ENCODE peak calls at places on chromosomes 7 and 10, in eight cellular contexts. T is tibial nerve, I is cardiac fibroblast, K is fibroblast of lung, Q is PC-9, V is fibroblast of mammary gland, B is hepatocyte, X is psoas muscle. G is an unnamed sample.

GRCh38 chr10:11759347-11759746 is 17.2 kb downstream of the ECHDC3 start:
- DNase-seq in T (no peak), I (no peak), K (no peak), Q (no peak), V (no peak), B (no peak), X (no peak), G (no peak)

GRCh38 chr10:94407668-94408067 is 5.3 kb downstream of the TBC1D12 start:
- DNase-seq in T (no peak), I (no peak), K (no peak), Q (no peak), V (peak), B (no peak), X (no peak), G (no peak)

GRCh38 chr10:71302874-71303568 is 16.0 kb upstream of the SLC29A3 start:
- DNase-seq in T (peak), I (peak), K (peak), Q (peak), V (peak), B (peak), X (no peak), G (no peak)

GRCh38 chr10:102055647-102056419 is at the start of gene ARMH3:
- DNase-seq in T (peak), I (peak), K (peak), Q (peak), V (peak), B (peak), X (peak), G (peak)

GRCh38 chr7:150435047-150435389 is 15.4 kb upstream of the GIMAP8 start:
- DNase-seq in T (no peak), I (no peak), K (no peak), Q (no peak), V (no peak), B (no peak), X (no peak), G (no peak)

GRCh38 chr10:128978211-128978610 is 488.8 kb upstream of the MGMT start:
- DNase-seq in T (no peak), I (no peak), K (no peak), Q (no peak), V (no peak), B (no peak), X (no peak), G (no peak)

GRCh38 chr10:96588060-96588554 is 1.3 kb upstream of the TM9SF3 start:
- DNase-seq in T (no peak), I (no peak), K (no peak), Q (no peak), V (no peak), B (no peak), X (no peak), G (no peak)

GRCh38 chr10:97407211-97407951 is 6.2 kb upstream of the RRP12 start:
- DNase-seq in T (peak), I (peak), K (peak), Q (peak), V (peak), B (peak), X (no peak), G (no peak)

GRCh38 chr10:42943025-42943818 is 133.6 kb upstream of the RET start:
- DNase-seq in T (no peak), I (no peak), K (no peak), Q (no peak), V (no peak), B (no peak), X (no peak), G (peak)

GRCh38 chr10:70034252-70034651 is 18.4 kb upstream of the MACROH2A2 start:
- DNase-seq in T (no peak), I (no peak), K (no peak), Q (no peak), V (no peak), B (no peak), X (no peak), G (no peak)

GRCh38 chr7:2730846-2731770 is 43.1 kb downstream of the AMZ1 start:
- DNase-seq in T (no peak), I (no peak), K (no peak), Q (no peak), V (no peak), B (no peak), X (no peak), G (peak)

GRCh38 chr10:3294919-3295318 is 122.3 kb upstream of the PITRM1 start:
- DNase-seq in T (no peak), I (no peak), K (no peak), Q (no peak), V (no peak), B (no peak), X (no peak), G (no peak)

GRCh38 chr10:18472977-18473376 is 178.4 kb downstream of the NSUN6 start:
- DNase-seq in T (no peak), I (peak), K (no peak), Q (no peak), V (no peak), B (peak), X (no peak), G (no peak)

GRCh38 chr10:56633876-56634452 is 272.9 kb upstream of the ZWINT start:
- DNase-seq in T (no peak), I (no peak), K (no peak), Q (no peak), V (no peak), B (no peak), X (no peak), G (no peak)

GRCh38 chr7:29014725-29015124 is 56.6 kb upstream of the TRIL start:
- DNase-seq in T (no peak), I (no peak), K (no peak), Q (no peak), V (no peak), B (no peak), X (no peak), G (no peak)

GRCh38 chr10:110646417-110647135 is 2.4 kb downstream of the RBM20 start:
- DNase-seq in T (no peak), I (no peak), K (no peak), Q (no peak), V (no peak), B (no peak), X (no peak), G (no peak)

GRCh38 chr10:17003151-17003550 is 126.5 kb downstream of the CUBN start:
- DNase-seq in T (no peak), I (peak), K (peak), Q (no peak), V (peak), B (peak), X (no peak), G (no peak)

GRCh38 chr10:31927597-31928530 is 767 bp downstream of the ARHGAP12 start:
- DNase-seq in T (peak), I (peak), K (peak), Q (peak), V (peak), B (peak), X (peak), G (no peak)

GRCh38 chr10:63703113-63703670 is 182.0 kb downstream of the REEP3 start:
- DNase-seq in T (no peak), I (peak), K (no peak), Q (peak), V (peak), B (no peak), X (no peak), G (no peak)

GRCh38 chr7:108091461-108091831 is 38.7 kb downstream of the LAMB4 start:
- DNase-seq in T (no peak), I (no peak), K (peak), Q (peak), V (no peak), B (no peak), X (no peak), G (no peak)

GRCh38 chr7:30914611-30915601 is 3.3 kb downstream of the AQP1 start:
- DNase-seq in T (no peak), I (peak), K (peak), Q (peak), V (peak), B (no peak), X (peak), G (no peak)
- TF ChIP-seq CTCF in T (no peak), I (no peak), K (no peak), Q (no peak), V (no peak), B (no peak), X (no peak), G (no peak)

DNA sequence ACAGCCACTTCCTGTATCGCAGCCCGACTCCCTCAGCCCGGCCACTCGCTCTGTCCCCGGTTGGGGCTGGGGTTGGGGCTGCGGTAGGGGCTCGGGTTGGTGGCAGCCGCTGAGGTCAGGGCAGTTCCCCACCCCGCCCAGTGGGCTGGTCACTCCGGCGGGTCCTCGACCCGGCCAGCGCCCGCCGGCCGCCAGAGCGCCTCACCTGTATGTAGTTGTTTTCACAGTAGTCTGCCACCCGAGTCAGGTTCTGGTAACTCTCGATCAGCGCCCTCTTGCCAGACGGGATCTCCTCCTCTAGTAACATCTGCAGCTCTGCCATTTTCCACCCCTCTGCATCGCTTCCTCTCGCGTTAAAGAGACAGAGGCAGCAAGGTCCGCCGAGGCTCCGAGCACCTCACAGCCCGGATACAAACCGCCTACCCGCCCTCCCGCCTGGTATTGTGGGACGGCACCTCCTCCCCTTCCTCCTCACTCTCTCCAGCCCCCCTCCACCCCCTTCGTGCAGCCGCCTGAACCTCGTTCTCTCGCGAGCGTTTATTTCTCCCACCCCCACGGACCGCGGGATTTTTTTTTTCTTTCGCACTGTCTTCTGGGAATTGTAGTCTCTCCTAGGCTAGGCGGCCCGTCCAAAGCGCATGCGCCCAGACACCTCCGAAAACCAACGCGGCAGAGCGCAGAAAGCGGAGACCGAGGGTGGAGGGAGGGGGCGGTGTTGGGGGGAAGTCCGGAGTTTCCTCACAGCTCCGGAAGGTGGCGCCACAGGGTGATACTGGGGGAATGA is at the start of gene ABI1:
- DNase-seq in T (peak), I (peak), K (peak), Q (peak), V (peak), B (peak), X (peak), G (peak)
- TF ChIP-seq CTCF in T (peak), I (peak), K (peak), Q (no peak), V (peak), B (peak), X (no peak), G (no peak)

GRCh38 chr7:155767562-155768437 is 44.5 kb downstream of the SHH start:
- DNase-seq in T (no peak), I (no peak), K (no peak), Q (no peak), V (no peak), B (no peak), X (no peak), G (no peak)
- TF ChIP-seq CTCF in T (no peak), I (no peak), K (peak), Q (no peak), V (no peak), B (peak), X (no peak), G (no peak)

GRCh38 chr10:114301177-114301576 is 62.1 kb downstream of the VWA2 start:
- DNase-seq in T (no peak), I (no peak), K (no peak), Q (peak), V (no peak), B (no peak), X (no peak), G (no peak)
- TF ChIP-seq CTCF in T (no peak), I (no peak), K (no peak), Q (peak), V (no peak), B (no peak), X (no peak), G (no peak)

GRCh38 chr7:26291699-26292538 is at the start of gene SNX10:
- DNase-seq in T (no peak), I (no peak), K (peak), Q (peak), V (no peak), B (peak), X (peak), G (no peak)
- TF ChIP-seq CTCF in T (no peak), I (no peak), K (no peak), Q (peak), V (peak), B (no peak), X (no peak), G (peak)

G was measured in chondrocyte.